ENCODE peak calls at places on chromosome 13, in nine cellular contexts. Y is fibroblast of lung; I is effector memory CD4-positive, alpha-beta T cell; Q is AG04450; H is colonic mucosa; J is heart right ventricle; F is PC-3; G is GM23248; M is A673. L is an unnamed sample.
A peak's percentile ranks its signal among the peaks of the same experiment; 100 is the strongest.

GRCh38 chr13:105097501-105097900 is 1438.0 kb downstream of the EFNB2 start:
- DNase-seq in G (no peak), Y (no peak), Q (no peak), J (no peak), F (no peak), M (no peak), H (no peak), I (no peak), L (no peak)

GRCh38 chr13:94999871-95000270 is 287.5 kb upstream of the SOX21 start:
- DNase-seq in Q (no peak), I (no peak), M (no peak), J (no peak), H (no peak), Y (no peak), G (no peak), F (peak; percentile 40), L (no peak)

GRCh38 chr13:83798731-83799130 is 83.5 kb downstream of the SLITRK1 start:
- DNase-seq in H (no peak), Y (peak; percentile 51), M (no peak), Q (no peak), G (peak; percentile 39), I (no peak), J (no peak), F (peak; percentile 36), L (no peak)

GRCh38 chr13:105814219-105814901 is 721.1 kb downstream of the EFNB2 start:
- DNase-seq in I (no peak), M (no peak), J (no peak), Y (no peak), F (peak; percentile 52), Q (no peak), G (no peak), H (no peak), L (no peak)

GRCh38 chr13:65638572-65639168 is 1591.5 kb downstream of the PCDH9 start:
- DNase-seq in F (peak; percentile 56), G (peak; percentile 48), I (no peak), Q (peak; percentile 34), H (no peak), J (no peak), Y (peak; percentile 78), M (peak; percentile 68), L (no peak)

GRCh38 chr13:25478186-25478585 is 106.4 kb downstream of the ATP8A2 start:
- DNase-seq in M (no peak), J (no peak), H (no peak), F (peak; percentile 37), G (no peak), Q (no peak), Y (peak; percentile 4), I (no peak), L (no peak)

GRCh38 chr13:97976551-97977375 is 23.3 kb downstream of the IPO5 start:
- DNase-seq in H (peak; percentile 24), Q (no peak), Y (no peak), M (peak; percentile 45), G (peak; percentile 76), J (peak; percentile 7), F (no peak), I (no peak), L (peak; percentile 47)

GRCh38 chr13:39051157-39051556 is 12.9 kb downstream of the NHLRC3 start:
- DNase-seq in J (no peak), Q (no peak), G (peak; percentile 69), F (peak; percentile 52), I (no peak), H (no peak), M (peak; percentile 80), Y (peak; percentile 65), L (no peak)

GRCh38 chr13:62631614-62632013 is 1216.0 kb upstream of the PCDH20 start:
- DNase-seq in G (no peak), Q (no peak), F (peak; percentile 20), J (no peak), H (no peak), I (no peak), M (no peak), Y (no peak), L (no peak)

GRCh38 chr13:58080806-58081205 is 449.3 kb downstream of the PCDH17 start:
- DNase-seq in J (no peak), Q (no peak), I (no peak), H (no peak), F (no peak), G (no peak), M (peak; percentile 2), Y (no peak), L (no peak)

GRCh38 chr13:27161423-27161822 is 10.2 kb downstream of the USP12 start:
- DNase-seq in M (no peak), J (no peak), Q (no peak), Y (no peak), H (no peak), I (no peak), F (no peak), G (no peak), L (no peak)

GRCh38 chr13:53272873-53273272 is 244.3 kb downstream of the OLFM4 start:
- DNase-seq in I (no peak), J (no peak), Y (no peak), Q (no peak), F (no peak), M (no peak), H (no peak), G (no peak), L (no peak)

GRCh38 chr13:52103386-52103785 is 25.5 kb downstream of the NEK5 start:
- DNase-seq in I (no peak), J (no peak), Q (no peak), F (no peak), G (no peak), H (no peak), M (no peak), Y (no peak), L (no peak)

GRCh38 chr13:53782400-53783030 is 753.9 kb downstream of the OLFM4 start:
- DNase-seq in Q (no peak), H (peak; percentile 17), I (no peak), Y (peak; percentile 66), G (peak; percentile 68), M (peak; percentile 77), F (peak; percentile 67), J (peak; percentile 5), L (no peak)

GRCh38 chr13:95745752-95746151 is 68.8 kb downstream of the DNAJC3 start:
- DNase-seq in J (no peak), Y (no peak), F (no peak), M (peak; percentile 6), H (no peak), Q (no peak), G (no peak), I (no peak), L (no peak)

GRCh38 chr13:84870190-84870589 is 929.0 kb downstream of the SLITRK6 start:
- DNase-seq in M (peak; percentile 48), F (peak; percentile 60), I (no peak), H (no peak), J (no peak), Q (no peak), Y (no peak), G (peak; percentile 6), L (no peak)

GRCh38 chr13:77800219-77800618 is 102.7 kb downstream of the SLAIN1 start:
- DNase-seq in M (no peak), I (no peak), G (peak; percentile 79), Q (no peak), F (no peak), Y (no peak), J (no peak), H (no peak), L (no peak)

GRCh38 chr13:36101157-36101556 is 30.0 kb downstream of the DCLK1 start:
- DNase-seq in Q (no peak), I (no peak), Y (no peak), J (no peak), H (no peak), F (no peak), G (no peak), M (peak; percentile 29), L (no peak)

GRCh38 chr13:48504606-48505369 is 28.1 kb downstream of the RCBTB2 start:
- DNase-seq in J (no peak), H (no peak), M (no peak), F (no peak), Y (no peak), G (no peak), I (no peak), Q (no peak), L (no peak)

GRCh38 chr13:50127017-50127725 is 111.9 kb downstream of the KCNRG start:
- DNase-seq in F (no peak), G (peak; percentile 69), I (peak; percentile 40), H (peak; percentile 52), M (no peak), Y (peak; percentile 69), J (peak; percentile 54), Q (no peak), L (peak; percentile 79)

DNA sequence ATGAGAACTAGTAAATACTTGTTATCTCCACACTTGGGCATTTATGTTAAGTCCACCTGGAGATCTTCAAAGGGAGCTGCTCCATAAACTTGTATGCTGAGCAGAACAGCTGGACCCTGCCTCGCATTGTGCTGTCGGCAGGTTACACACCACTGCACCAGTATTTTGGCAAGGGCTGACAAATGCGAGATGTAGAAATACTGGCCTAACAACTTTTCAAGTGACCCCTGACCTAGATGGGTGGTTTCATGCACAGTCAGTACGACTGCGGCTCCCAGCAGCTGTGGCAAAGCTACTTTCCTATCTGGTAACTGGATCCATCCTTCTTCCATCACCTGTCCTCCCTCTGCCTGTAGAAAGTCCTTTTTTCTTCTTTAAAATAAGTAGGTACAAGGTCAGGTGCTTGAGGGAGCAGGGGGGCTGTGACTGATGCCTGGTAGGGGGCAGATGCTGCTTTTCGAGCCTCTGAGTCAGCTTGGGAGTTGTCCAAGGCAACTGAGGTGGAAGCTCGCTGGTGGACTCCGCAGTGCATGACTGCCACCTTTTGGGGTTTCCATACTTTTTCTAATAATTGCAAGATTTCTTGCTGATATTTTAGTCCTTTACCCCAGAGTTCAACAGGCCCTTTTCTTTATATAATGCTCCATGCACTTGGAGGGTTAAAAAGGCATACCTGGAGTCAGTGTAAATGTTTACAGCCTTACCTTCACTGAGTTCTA is 86.8 kb downstream of the SLC25A15 start:
- DNase-seq in Q (no peak), I (no peak), J (no peak), M (no peak), H (no peak), F (peak; percentile 57), Y (no peak), G (no peak), L (no peak)
- H3K9me3 ChIP-seq in Q (peaks cover 43% of the 10 kb centered on the region), I (peaks cover 40% of the 10 kb centered on the region), J (no peaks in the 10 kb centered on the region), M (peaks cover 34% of the 10 kb centered on the region), H (peaks cover 8% of the 10 kb centered on the region), F (peaks cover 13% of the 10 kb centered on the region), Y (no peaks in the 10 kb centered on the region), G (no peaks in the 10 kb centered on the region), L (peaks cover 29% of the 10 kb centered on the region)

GRCh38 chr13:20501548-20501947 is 24.1 kb downstream of the CRYL1 start:
- DNase-seq in H (no peak), Q (no peak), M (no peak), F (no peak), G (no peak), I (no peak), Y (no peak), J (no peak), L (no peak)
- H3K9me3 ChIP-seq in H (no peaks in the 10 kb centered on the region), Q (peaks cover 13% of the 10 kb centered on the region), M (peaks cover 5% of the 10 kb centered on the region), F (no peaks in the 10 kb centered on the region), G (no peaks in the 10 kb centered on the region), I (no peaks in the 10 kb centered on the region), Y (no peaks in the 10 kb centered on the region), J (no peaks in the 10 kb centered on the region), L (no peaks in the 10 kb centered on the region)

GRCh38 chr13:109971006-109971744 is 184.8 kb upstream of the IRS2 start:
- DNase-seq in Y (no peak), M (peak; percentile 8), F (no peak), J (no peak), Q (no peak), G (peak; percentile 61), I (no peak), H (no peak), L (no peak)
- H3K9me3 ChIP-seq in Y (no peaks in the 10 kb centered on the region), M (no peaks in the 10 kb centered on the region), F (no peaks in the 10 kb centered on the region), J (no peaks in the 10 kb centered on the region), Q (peaks cover 6% of the 10 kb centered on the region), G (no peaks in the 10 kb centered on the region), I (no peaks in the 10 kb centered on the region), H (no peaks in the 10 kb centered on the region), L (peaks cover 2% of the 10 kb centered on the region)

GRCh38 chr13:33761744-33762143 is 56.2 kb upstream of the RFC3 start:
- DNase-seq in J (no peak), M (peak; percentile 36), Q (no peak), F (peak; percentile 41), H (no peak), Y (no peak), G (peak; percentile 9), I (no peak), L (no peak)
- H3K9me3 ChIP-seq in J (no peaks in the 10 kb centered on the region), M (no peaks in the 10 kb centered on the region), Q (no peaks in the 10 kb centered on the region), F (no peaks in the 10 kb centered on the region), H (no peaks in the 10 kb centered on the region), Y (no peaks in the 10 kb centered on the region), G (no peaks in the 10 kb centered on the region), I (no peaks in the 10 kb centered on the region), L (no peaks in the 10 kb centered on the region)